ENCODE peak calls at places on chromosomes 6 and 20, in nine cellular contexts. G is stomach, Z is sigmoid colon, I is K562, B is HL-60, D is HCT116, E is HepG2, S is endothelial cell of umbilical vein, Q is transverse colon. L is an unnamed sample.

GRCh38 chr20:49148601-49149000 is 39.5 kb downstream of the STAU1 start:
- DNase-seq in G (no peak), I (no peak), E (no peak), Q (no peak), S (no peak), Z (no peak), D (no peak), B (no peak), L (no peak)

GRCh38 chr6:100346203-100346602 is 118.5 kb downstream of the SIM1 start:
- DNase-seq in B (no peak), G (no peak), Q (no peak), I (no peak), Z (no peak), D (no peak), S (peak), E (no peak), L (no peak)

GRCh38 chr6:73513496-73513854 is 7.4 kb downstream of the EEF1A1 start:
- DNase-seq in D (no peak), Z (no peak), Q (no peak), B (no peak), G (no peak), E (no peak), I (no peak), S (peak), L (no peak)

GRCh38 chr20:47354710-47355488 is 1.6 kb downstream of the ZMYND8 start:
- DNase-seq in I (peak), D (no peak), B (no peak), Q (no peak), E (peak), S (peak), G (no peak), Z (no peak), L (no peak)

GRCh38 chr6:112841553-112842337 is 494.6 kb downstream of the RFPL4B start:
- DNase-seq in I (no peak), S (no peak), B (no peak), Z (no peak), D (no peak), G (no peak), Q (no peak), E (no peak), L (no peak)

GRCh38 chr20:47764154-47764734 is 21.0 kb downstream of the SULF2 start:
- DNase-seq in G (no peak), I (peak), B (no peak), Q (no peak), D (no peak), E (no peak), Z (no peak), S (no peak), L (no peak)

GRCh38 chr6:166546653-166547052 is 39.8 kb downstream of the RAMACL start:
- DNase-seq in Z (no peak), D (no peak), E (no peak), Q (no peak), G (no peak), S (no peak), I (no peak), B (no peak), L (no peak)

GRCh38 chr20:5513975-5514516 is 197.3 kb upstream of the PROKR2 start:
- DNase-seq in B (no peak), G (no peak), E (peak), Z (no peak), S (no peak), I (no peak), Q (peak), D (peak), L (no peak)

GRCh38 chr6:155493694-155494143 is 38.1 kb upstream of the NOX3 start:
- DNase-seq in G (peak), Q (peak), S (peak), Z (peak), E (peak), B (peak), I (no peak), D (peak), L (peak)

GRCh38 chr6:98579089-98579488 is 255.3 kb upstream of the POU3F2 start:
- DNase-seq in G (no peak), S (no peak), E (no peak), Q (no peak), I (no peak), D (no peak), B (no peak), Z (no peak), L (no peak)

GRCh38 chr20:52191132-52191435 is 495 bp downstream of the ZFP64 start:
- DNase-seq in G (no peak), D (no peak), E (no peak), Q (no peak), Z (no peak), S (no peak), B (no peak), I (no peak), L (peak)

GRCh38 chr6:21740719-21741118 is 147.2 kb downstream of the SOX4 start:
- DNase-seq in B (no peak), D (no peak), G (no peak), I (no peak), E (no peak), Q (no peak), S (peak), Z (no peak), L (no peak)

GRCh38 chr20:32902456-32903420 is 44.0 kb downstream of the EFCAB8 start:
- DNase-seq in E (peak), I (peak), G (peak), S (peak), Z (peak), Q (peak), B (no peak), D (peak), L (peak)

GRCh38 chr6:137283940-137284910 is 65.0 kb upstream of the IFNGR1 start:
- DNase-seq in Z (no peak), S (no peak), D (no peak), B (no peak), Q (no peak), G (no peak), E (peak), I (no peak), L (no peak)

GRCh38 chr20:59992531-59992930 is 34.3 kb downstream of the CDH26 start:
- DNase-seq in D (no peak), G (no peak), Z (no peak), E (no peak), B (peak), Q (no peak), I (no peak), S (no peak), L (no peak)

DNA sequence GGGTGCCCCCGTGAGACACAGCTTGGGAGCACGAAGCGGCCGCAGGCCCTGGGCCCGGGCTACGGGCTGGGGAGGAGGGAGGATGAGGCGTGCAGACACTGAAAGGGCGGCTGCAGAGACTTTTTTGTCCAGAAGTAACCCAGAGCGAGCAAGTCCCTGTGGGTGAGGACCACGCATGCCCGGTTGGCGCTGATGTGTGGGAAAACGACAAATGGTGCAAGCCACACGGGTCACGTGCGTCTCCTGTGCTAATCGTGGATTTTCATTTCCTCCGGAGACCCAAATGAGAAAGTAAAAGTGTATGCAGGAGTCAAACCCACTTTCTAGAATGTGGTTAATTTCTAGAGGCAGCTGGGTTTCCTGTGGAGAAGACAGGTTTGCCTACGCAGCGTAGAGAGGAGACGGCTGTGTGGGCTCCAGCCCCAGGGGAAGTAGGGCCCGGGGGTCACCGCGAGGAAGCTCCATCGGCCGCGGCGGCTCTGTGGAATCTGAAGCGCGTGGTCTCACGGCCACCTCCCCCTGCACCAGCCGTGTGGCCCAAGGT is 19.0 kb downstream of the DLL1 start:
- DNase-seq in Z (no peak), D (no peak), I (no peak), S (no peak), B (peak), E (no peak), Q (peak), G (no peak), L (peak)
- H3K4me3 ChIP-seq in Z (peak), D (no peak), I (no peak), S (no peak), B (peak), E (no peak), Q (no peak), G (no peak), L (peak)

DNA sequence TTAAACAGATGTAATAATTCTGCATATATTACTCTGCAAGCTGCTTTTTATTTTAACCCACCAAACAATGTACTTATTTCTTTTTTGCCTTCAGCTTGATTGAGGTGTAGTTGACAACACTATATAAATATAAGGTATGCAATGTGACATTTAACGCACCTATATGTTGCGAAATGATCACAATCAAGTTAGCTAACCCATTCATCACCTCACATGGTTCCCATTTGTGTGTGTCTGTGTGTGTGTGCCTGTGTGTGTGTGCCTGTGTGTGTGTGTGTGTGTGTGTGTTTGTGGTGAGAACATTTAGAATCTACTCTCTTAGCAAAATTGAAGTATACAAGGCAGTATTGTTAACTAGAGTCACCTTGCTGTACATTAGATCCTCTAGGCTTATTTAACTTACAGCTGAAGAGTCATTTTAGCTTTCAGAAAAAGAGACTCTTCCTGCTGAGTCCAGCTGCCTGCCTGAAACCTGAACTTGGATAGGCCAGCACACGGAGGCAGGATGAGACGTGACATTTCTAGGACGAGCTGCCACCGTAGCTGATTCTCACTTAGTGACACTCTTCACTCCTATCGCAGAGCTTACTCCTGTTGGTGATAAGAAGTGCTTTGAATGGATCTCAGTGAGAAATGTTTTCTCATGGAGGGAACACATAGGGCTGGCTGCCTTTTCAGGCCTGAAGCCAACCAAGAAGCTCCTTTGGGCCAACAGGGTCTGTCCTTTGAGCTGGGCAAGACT is 126.5 kb upstream of the RIPOR2 start:
- DNase-seq in Q (no peak), Z (no peak), S (no peak), D (no peak), G (no peak), I (no peak), B (no peak), E (no peak), L (no peak)
- TF ChIP-seq POLR2AphosphoS5 in Q (no peak), Z (no peak), S (no peak), D (no peak), G (no peak), I (no peak), B (no peak), E (no peak), L (no peak)

DNA sequence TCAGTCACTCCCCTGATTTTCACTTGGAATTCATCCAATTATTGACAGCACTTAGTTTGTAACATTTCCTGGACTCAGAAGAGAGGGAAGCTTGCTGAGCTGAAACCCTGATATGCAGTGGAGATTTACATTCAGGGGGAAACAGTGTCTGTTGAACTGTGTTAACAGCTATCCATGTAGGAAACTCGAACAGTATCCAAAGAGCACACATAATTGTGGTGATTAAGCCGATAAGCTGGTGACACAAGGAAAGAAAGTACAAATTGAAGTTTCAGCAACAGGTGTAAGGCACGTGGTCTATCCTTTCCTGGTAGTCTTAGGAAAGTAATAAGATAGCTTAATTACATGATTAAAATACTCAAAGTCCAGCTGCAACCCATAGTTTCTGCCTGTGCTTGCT is 78.1 kb upstream of the FLRT3 start:
- DNase-seq in G (no peak), D (no peak), S (peak), Z (no peak), Q (no peak), B (no peak), E (no peak), I (no peak), L (no peak)
- H3K4me3 ChIP-seq in G (no peak), D (no peak), S (no peak), Z (no peak), Q (no peak), B (no peak), E (no peak), I (no peak), L (no peak)

GRCh38 chr6:6660339-6661045 is 72.0 kb downstream of the LY86 start:
- DNase-seq in S (no peak), D (no peak), Q (no peak), I (no peak), E (no peak), Z (no peak), G (no peak), B (no peak), L (no peak)

GRCh38 chr6:6659600-6660327 is 71.2 kb downstream of the LY86 start:
- DNase-seq in S (no peak), Q (peak), G (no peak), B (peak), Z (no peak), I (peak), D (no peak), E (no peak), L (no peak)

GRCh38 chr6:6661191-6661590 is 72.7 kb downstream of the LY86 start:
- DNase-seq in Q (no peak), S (no peak), D (no peak), E (no peak), Z (no peak), B (no peak), G (no peak), I (no peak), L (no peak)

GRCh38 chr6:6665505-6665904 is 77.0 kb downstream of the LY86 start:
- DNase-seq in I (peak), S (peak), Z (no peak), D (no peak), B (no peak), G (no peak), Q (no peak), E (no peak), L (no peak)

DNA sequence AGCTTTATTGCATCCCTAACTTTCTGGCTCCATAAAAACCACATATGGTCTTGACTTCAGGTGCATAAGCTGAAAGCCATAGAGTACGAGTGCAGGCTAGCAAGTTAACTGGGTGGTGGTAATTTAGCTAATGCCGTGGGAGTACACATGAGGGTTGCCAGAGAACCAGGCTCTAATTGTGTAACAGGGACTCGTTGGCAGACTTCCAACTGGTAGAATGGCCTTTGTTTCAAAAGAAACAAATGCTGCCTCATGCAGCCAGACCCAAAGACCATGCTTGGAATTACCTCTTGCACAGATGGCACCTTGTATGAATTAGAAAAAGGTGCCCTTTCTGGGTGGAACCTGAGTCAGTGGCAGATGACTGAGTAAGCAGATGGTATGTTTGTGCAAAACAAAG is 73.2 kb downstream of the LY86 start:
- DNase-seq in D (no peak), S (peak), B (peak), Z (peak), Q (peak), E (peak), G (peak), I (peak), L (peak)
- TF ChIP-seq POLR2AphosphoS5 in D (no peak), S (no peak), B (peak), Z (peak), Q (peak), E (no peak), G (no peak), I (no peak), L (no peak)

GRCh38 chr6:1334725-1335124 is 22.8 kb downstream of the FOXQ1 start:
- DNase-seq in Z (no peak), D (no peak), E (no peak), G (no peak), I (no peak), B (no peak), S (no peak), Q (no peak), L (no peak)

GRCh38 chr6:1336246-1336843 is 24.4 kb downstream of the FOXQ1 start:
- DNase-seq in G (peak), Q (peak), Z (no peak), I (peak), B (no peak), S (no peak), D (peak), E (peak), L (peak)

GRCh38 chr6:1335367-1336037 is 23.6 kb downstream of the FOXQ1 start:
- DNase-seq in E (peak), G (peak), Q (peak), Z (no peak), I (no peak), B (peak), S (no peak), D (peak), L (no peak)

DNA sequence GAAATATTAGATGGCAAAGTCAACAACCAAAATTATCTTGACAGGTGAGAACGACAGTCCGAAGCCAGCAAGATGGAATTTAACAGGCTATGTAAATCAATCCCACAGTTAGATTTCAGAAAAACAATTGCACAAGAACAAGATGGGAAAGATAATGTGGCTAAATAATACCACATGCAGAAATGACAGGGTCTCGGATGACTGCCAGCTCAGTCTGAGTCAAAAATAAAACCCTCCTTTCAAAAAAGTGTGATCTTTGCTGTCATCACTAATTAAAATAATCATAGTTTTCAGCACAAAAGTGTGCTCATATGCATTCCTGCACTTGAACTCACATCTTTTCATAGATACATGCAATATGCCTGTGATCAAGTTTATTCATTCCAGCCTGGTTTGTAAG is 25.9 kb downstream of the FOXQ1 start:
- DNase-seq in B (no peak), S (no peak), G (no peak), D (no peak), I (no peak), Q (no peak), E (no peak), Z (no peak), L (no peak)
- H3K4me3 ChIP-seq in B (no peak), S (no peak), G (no peak), D (no peak), I (no peak), Q (no peak), E (no peak), Z (no peak), L (no peak)

DNA sequence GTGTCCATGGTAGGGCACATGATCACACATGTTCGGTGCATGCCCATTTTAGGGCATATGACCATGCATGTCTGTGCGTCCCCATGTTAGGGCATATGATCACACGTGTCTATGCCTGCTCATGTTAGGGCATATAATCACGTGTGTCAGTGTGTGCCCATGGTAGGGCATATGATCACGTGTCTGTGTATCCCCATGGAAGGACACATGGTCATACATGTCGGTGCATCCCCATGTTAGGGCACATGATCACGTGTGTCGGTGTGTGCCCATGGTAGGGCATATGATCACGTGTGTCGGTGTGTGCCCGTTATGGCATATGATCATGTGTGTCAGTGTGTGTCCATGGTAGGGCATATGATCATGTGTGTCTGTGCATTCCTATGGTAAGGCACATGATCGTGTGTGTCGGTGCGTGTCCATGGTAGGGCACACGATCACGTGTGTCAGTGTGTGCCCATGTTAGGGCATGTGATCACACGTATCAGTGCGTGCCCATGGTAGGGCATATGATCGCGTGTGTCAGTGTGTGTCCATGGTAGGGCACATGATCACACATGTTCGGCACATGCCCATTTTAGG is 30.6 kb downstream of the YTHDF1 start:
- DNase-seq in D (no peak), G (no peak), E (no peak), Q (no peak), S (no peak), B (no peak), I (no peak), Z (no peak), L (no peak)
- TF ChIP-seq POLR2AphosphoS5 in D (no peak), G (no peak), E (no peak), Q (no peak), S (no peak), B (no peak), I (no peak), Z (no peak), L (no peak)

DNA sequence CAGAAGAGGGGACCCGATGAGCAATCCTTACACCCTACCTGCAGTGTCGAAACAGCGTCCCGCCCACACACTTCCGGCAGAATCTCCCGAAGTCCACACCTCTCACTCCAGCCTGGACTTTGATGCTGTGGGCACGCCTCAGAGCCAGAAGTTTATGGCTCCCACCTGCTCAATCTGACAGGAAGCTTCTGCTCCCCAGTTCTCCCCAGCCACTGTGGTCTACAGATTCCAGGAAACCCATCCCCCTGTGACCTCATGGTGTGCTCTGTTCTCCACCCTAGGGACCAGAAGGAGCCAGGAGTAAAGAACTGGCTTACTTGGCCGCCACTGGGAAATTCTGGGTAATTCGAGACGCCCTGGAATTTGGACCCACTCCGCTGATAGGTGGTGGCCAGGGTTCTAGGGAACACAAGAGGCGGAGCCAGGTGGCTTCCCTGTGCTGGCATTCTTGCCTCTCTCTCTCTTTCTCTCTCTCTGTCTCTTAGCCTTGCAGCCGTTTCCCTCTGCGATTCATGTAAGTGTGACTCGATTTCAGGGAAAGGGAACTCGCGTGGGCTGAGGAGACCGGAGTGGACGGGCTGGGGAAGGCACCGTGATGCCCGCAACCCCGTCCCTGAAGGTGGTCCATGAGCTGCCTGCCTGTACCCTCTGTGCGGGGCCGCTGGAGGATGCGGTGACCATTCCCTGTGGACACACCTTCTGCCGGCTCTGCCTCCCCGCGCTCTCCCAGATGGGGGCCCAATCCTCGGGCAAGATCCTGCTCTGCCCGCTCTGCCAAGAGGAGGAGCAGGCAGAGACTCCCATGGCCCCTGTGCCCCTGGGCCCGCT is at the start of gene TRIM15:
- DNase-seq in B (no peak), G (no peak), Z (no peak), Q (peak), E (peak), S (no peak), I (peak), D (peak), L (no peak)
- H3K4me3 ChIP-seq in B (no peak), G (no peak), Z (no peak), Q (peak), E (peak), S (no peak), I (no peak), D (peak), L (no peak)

GRCh38 chr20:20413801-20414200 is 45.9 kb downstream of the INSM1 start:
- DNase-seq in B (no peak), S (no peak), E (no peak), Q (no peak), G (no peak), Z (no peak), I (no peak), D (no peak), L (peak)
- TF ChIP-seq POLR2AphosphoS5 in B (no peak), S (no peak), E (no peak), Q (no peak), G (no peak), Z (no peak), I (no peak), D (no peak), L (no peak)

L was measured in upper lobe of left lung.